ENCODE peak calls at places on chromosomes 5 and 9, in eight cellular contexts. Q, D, E, K, A, N, I and U are unnamed samples.

GRCh38 chr9:4937436-4937835 is 47.6 kb upstream of the JAK2 start:
- DNase-seq in K (no peak), A (no peak), N (no peak), I (peak; percentile 21), Q (no peak), E (no peak), D (no peak), U (no peak)

GRCh38 chr5:95988877-95989276 is 27.2 kb upstream of the ELL2 start:
- DNase-seq in Q (no peak), I (no peak), K (no peak), D (no peak), E (no peak), N (no peak), A (no peak), U (no peak)

GRCh38 chr5:79694652-79695051 is 5.0 kb downstream of the CMYA5 start:
- DNase-seq in I (no peak), A (no peak), E (no peak), N (no peak), D (peak; percentile 55), K (no peak), Q (no peak), U (no peak)

GRCh38 chr9:87501806-87502205 is 4.1 kb downstream of the DAPK1 start:
- DNase-seq in Q (no peak), N (no peak), K (no peak), A (no peak), D (no peak), I (no peak), E (no peak), U (no peak)

GRCh38 chr5:106521701-106522100 is 1149.0 kb downstream of the EFNA5 start:
- DNase-seq in Q (no peak), A (no peak), D (peak; percentile 13), N (peak; percentile 15), E (no peak), K (peak; percentile 34), I (no peak), U (no peak)

GRCh38 chr9:14148501-14149103 is 165.3 kb downstream of the NFIB start:
- DNase-seq in D (peak; percentile 19), N (no peak), A (no peak), Q (no peak), K (no peak), I (no peak), E (no peak), U (no peak)

GRCh38 chr5:76667495-76667894 is 44.3 kb upstream of the F2RL2 start:
- DNase-seq in I (no peak), D (no peak), E (no peak), K (no peak), A (no peak), N (no peak), Q (no peak), U (no peak)

GRCh38 chr5:180283026-180283615 is 8.8 kb downstream of the MAPK9 start:
- DNase-seq in N (no peak), D (peak; percentile 48), E (no peak), I (no peak), A (no peak), K (no peak), Q (no peak), U (no peak)